ENCODE peak calls at places on chromosomes 13 and 19, in ten cellular contexts. O, V, A, G, K, L, D, I, S and J are unnamed samples. For H3K9me3, the result is how much of the 10 kb centered on the place peaks cover.

GRCh38 chr19:53871448-53871847 is 3.8 kb downstream of the MYADM start:
- DNase-seq in O (no peak), V (no peak), A (no peak), G (no peak), K (peak), L (no peak), D (no peak), I (no peak), S (no peak), J (no peak)

GRCh38 chr13:30329009-30329585 is 21.7 kb upstream of the KATNAL1 start:
- DNase-seq in O (no peak), V (no peak), A (no peak), G (no peak), K (no peak), L (no peak), D (no peak), I (no peak), S (peak), J (no peak)

GRCh38 chr13:77637583-77637982 is 59.9 kb upstream of the SLAIN1 start:
- DNase-seq in O (no peak), V (no peak), A (no peak), G (no peak), K (no peak), L (no peak), D (no peak), I (no peak), S (no peak), J (no peak)

GRCh38 chr19:10237702-10238101 is 6.6 kb upstream of the S1PR2 start:
- DNase-seq in O (no peak), V (no peak), A (no peak), G (no peak), K (peak), L (no peak), D (no peak), I (no peak), S (no peak), J (no peak)

GRCh38 chr13:108200781-108201398 is 14.4 kb downstream of the LIG4 start:
- DNase-seq in O (no peak), V (no peak), A (no peak), G (no peak), K (no peak), L (no peak), D (no peak), I (no peak), S (no peak), J (no peak)

GRCh38 chr13:110680852-110681251 is 25.1 kb downstream of the CARS2 start:
- DNase-seq in O (no peak), V (peak), A (no peak), G (no peak), K (no peak), L (no peak), D (no peak), I (no peak), S (no peak), J (no peak)

GRCh38 chr19:28764066-28764465 is 448.9 kb downstream of the UQCRFS1 start:
- DNase-seq in O (no peak), V (no peak), A (no peak), G (no peak), K (no peak), L (no peak), D (no peak), I (no peak), S (no peak), J (no peak)

GRCh38 chr13:86892330-86892729 is 778.8 kb upstream of the SLITRK5 start:
- DNase-seq in O (no peak), V (no peak), A (no peak), G (no peak), K (no peak), L (no peak), D (no peak), I (no peak), S (no peak), J (no peak)

GRCh38 chr13:73417012-73417615 is 358.3 kb downstream of the KLF5 start:
- DNase-seq in O (no peak), V (peak), A (no peak), G (no peak), K (no peak), L (no peak), D (no peak), I (no peak), S (no peak), J (no peak)

GRCh38 chr13:40591091-40591490 is 75.3 kb downstream of the FOXO1 start:
- DNase-seq in O (no peak), V (no peak), A (no peak), G (no peak), K (no peak), L (no peak), D (no peak), I (no peak), S (peak), J (no peak)

GRCh38 chr19:15419413-15420025 is 731 bp upstream of the AKAP8L start:
- DNase-seq in O (no peak), V (no peak), A (no peak), G (no peak), K (no peak), L (no peak), D (no peak), I (no peak), S (no peak), J (no peak)

GRCh38 chr19:2610637-2611482 is 91.6 kb downstream of the GNG7 start:
- DNase-seq in O (peak), V (peak), A (no peak), G (peak), K (peak), L (peak), D (peak), I (peak), S (peak), J (no peak)

GRCh38 chr19:42003506-42004294 is 9.7 kb upstream of the ATP1A3 start:
- DNase-seq in O (no peak), V (no peak), A (no peak), G (no peak), K (no peak), L (no peak), D (no peak), I (no peak), S (no peak), J (no peak)

GRCh38 chr13:30143671-30144400 is 163.5 kb downstream of the KATNAL1 start:
- DNase-seq in O (no peak), V (no peak), A (no peak), G (no peak), K (no peak), L (no peak), D (no peak), I (no peak), S (no peak), J (no peak)

GRCh38 chr19:5466814-5467291 is 11.6 kb downstream of the ZNRF4 start:
- DNase-seq in O (no peak), V (no peak), A (no peak), G (no peak), K (no peak), L (no peak), D (no peak), I (no peak), S (no peak), J (no peak)

GRCh38 chr13:40233731-40234195 is 432.7 kb downstream of the FOXO1 start:
- DNase-seq in O (no peak), V (no peak), A (no peak), G (peak), K (no peak), L (no peak), D (no peak), I (no peak), S (no peak), J (no peak)

DNA sequence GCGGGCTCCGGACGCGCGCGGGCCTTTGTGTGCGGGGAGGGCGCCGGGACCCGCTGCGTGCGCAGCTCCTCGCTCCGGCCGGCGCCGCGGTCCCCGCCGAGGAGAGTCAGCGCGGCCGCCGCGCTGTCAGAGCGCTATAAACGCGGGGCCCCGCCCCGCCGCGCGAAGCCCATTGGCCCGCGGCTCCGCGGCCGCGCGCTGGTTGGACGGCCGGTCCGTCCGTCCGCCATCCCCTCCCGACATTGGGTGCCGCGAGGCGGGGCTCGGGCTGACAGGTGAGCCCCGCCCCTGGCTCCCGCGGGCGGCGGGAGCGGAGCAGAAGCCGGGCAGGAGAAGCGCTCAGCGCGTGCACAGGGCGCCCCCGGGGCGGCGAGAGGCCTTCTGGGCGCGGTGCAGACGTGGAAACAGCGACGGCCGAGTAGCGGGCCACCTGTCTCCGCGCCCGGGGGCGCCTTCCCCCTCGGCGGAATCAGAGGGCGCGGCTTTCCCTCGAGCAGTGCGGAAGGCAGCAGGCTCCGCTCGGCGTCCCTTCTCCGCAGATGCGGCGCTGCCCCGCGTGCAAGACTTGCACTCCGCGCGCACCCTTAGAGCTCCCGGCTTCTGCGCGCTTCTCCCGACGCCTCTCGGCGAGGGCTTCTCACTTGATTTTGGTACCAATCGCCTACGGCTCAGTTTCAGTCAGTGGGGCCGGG is at the start of gene EFNB2:
- DNase-seq in O (peak), V (peak), A (peak), G (peak), K (peak), L (peak), D (peak), I (peak), S (no peak), J (no peak)
- TF ChIP-seq POLR2AphosphoS5 in O (no peak), V (peak), A (no peak), G (peak), K (peak), L (no peak), D (peak), I (peak), S (peak), J (peak)

GRCh38 chr13:19056355-19056880 is 125.2 kb downstream of the TUBA3C start:
- DNase-seq in O (no peak), V (no peak), A (no peak), G (no peak), K (no peak), L (no peak), D (no peak), I (no peak), S (peak), J (no peak)
- H3K9me3 ChIP-seq in O (under half), V (under half), A (under half), G (under half), K (under half), L (under half), D (half or more), I (under half), S (under half), J (under half)

DNA sequence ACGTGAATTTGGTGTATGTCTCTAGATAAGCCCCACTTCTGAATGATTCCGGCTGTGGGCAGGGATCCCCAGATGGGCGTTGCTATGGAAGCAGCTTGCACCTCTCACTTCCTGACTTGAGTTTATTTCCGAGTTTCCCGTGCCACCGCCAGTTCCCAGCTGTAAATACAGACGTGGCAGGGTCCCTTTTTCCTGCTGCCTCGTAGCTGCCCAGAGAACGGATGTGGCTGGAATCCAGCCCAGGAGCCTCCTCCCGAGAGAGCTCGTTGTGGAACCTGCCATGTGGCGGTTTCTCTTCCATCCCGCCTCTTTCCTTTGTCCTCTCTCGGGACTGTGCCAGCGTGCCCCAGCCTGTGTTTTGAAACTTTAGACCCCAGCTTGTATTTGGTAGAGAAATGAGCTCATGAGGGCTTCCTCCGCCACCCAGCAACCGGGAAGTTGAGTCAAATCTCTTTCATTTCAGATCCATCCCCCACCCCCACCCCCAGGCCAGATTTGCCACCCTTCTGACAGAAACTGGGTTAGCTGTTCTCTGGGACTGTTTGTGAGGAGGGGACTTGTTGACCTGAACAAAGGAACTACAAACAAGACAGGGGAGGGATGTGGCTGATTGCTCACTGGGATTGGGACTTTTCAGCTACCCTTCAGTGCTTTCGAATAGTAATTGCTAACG is 96.6 kb downstream of the SIPA1L3 start:
- DNase-seq in O (peak), V (no peak), A (no peak), G (peak), K (peak), L (peak), D (peak), I (peak), S (no peak), J (no peak)
- TF ChIP-seq POLR2AphosphoS5 in O (no peak), V (peak), A (no peak), G (peak), K (peak), L (peak), D (peak), I (peak), S (peak), J (no peak)

GRCh38 chr13:25171517-25172302 is at the start of gene AMER2:
- DNase-seq in O (no peak), V (no peak), A (no peak), G (no peak), K (no peak), L (no peak), D (no peak), I (peak), S (peak), J (no peak)
- H3K9me3 ChIP-seq in O (under half), V (under half), A (under half), G (under half), K (under half), L (under half), D (under half), I (under half), S (under half), J (under half)

DNA sequence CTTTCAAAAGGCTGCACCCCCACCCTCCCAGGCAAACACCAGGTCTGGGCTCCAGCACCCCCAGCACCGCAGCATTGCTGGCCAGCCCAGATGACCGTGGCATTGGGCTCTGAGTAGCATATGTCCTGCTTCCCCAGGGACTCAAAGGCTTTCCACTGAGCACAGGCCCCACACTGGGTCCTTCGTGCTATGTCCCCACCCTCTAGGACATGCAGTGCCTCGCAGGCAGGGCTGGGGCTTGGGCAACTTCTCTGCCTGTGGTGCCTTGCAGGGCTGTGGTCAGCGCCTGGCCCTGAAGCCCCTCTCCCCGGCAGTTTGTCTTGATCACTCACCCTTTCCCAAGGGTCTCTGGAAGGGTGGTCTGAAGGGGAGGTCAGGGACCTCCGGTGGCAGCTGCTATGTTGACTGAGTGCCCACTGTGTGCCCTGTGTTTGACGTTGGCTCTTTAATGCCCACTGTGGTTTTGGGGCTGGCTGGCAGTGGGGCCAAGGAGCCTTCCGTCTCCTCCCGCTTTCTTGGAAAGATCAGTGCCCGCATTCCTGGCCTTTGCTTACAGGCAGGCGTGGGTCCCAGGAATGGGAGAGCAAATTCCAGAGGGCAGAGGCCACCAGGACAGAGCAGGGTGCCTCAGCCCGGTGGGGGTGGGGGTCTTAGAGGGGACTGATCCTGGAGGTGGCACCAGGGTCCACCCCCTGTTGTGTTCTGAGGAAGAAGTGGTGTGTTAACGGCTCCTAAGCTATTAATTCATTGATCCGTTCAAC is 20.3 kb upstream of the CRTC1 start:
- DNase-seq in O (no peak), V (no peak), A (no peak), G (no peak), K (no peak), L (no peak), D (no peak), I (no peak), S (no peak), J (no peak)
- TF ChIP-seq POLR2AphosphoS5 in O (no peak), V (no peak), A (no peak), G (no peak), K (no peak), L (no peak), D (no peak), I (no peak), S (no peak), J (no peak)

DNA sequence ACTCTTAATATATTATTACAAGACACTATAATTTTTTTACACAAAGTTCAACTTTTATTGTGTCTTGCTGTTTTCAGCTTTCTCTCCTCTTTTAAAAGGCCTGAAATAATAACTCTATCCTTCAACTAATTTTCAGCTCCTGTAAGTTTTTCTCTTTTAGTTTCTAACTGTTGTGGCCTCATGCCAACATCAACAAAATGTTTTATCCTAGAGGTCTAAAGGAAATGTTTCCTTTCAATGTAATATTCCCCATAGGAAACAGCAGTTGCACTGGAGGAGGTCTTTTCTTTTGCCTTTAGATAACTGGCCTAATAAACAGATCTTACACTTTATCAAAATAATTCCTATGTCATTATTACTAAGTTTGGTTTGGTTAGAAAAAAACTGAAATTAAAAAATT is 8.5 kb upstream of the ZNF616 start:
- DNase-seq in O (no peak), V (no peak), A (no peak), G (no peak), K (no peak), L (no peak), D (no peak), I (no peak), S (no peak), J (no peak)
- H3K9me3 ChIP-seq in O (under half), V (under half), A (under half), G (under half), K (under half), L (under half), D (half or more), I (under half), S (under half), J (under half)

GRCh38 chr13:46553886-46554855 is 1.2 kb downstream of the LRCH1 start:
- DNase-seq in O (no peak), V (peak), A (no peak), G (peak), K (peak), L (peak), D (peak), I (peak), S (no peak), J (no peak)

GRCh38 chr13:46553521-46553885 is 533 bp downstream of the LRCH1 start:
- DNase-seq in O (no peak), V (no peak), A (no peak), G (peak), K (no peak), L (peak), D (no peak), I (no peak), S (no peak), J (no peak)

GRCh38 chr13:46555722-46556121 is 2.8 kb downstream of the LRCH1 start:
- DNase-seq in O (no peak), V (no peak), A (no peak), G (no peak), K (no peak), L (no peak), D (no peak), I (no peak), S (no peak), J (no peak)

GRCh38 chr13:46556380-46556779 is 3.4 kb downstream of the LRCH1 start:
- DNase-seq in O (no peak), V (no peak), A (no peak), G (no peak), K (no peak), L (no peak), D (no peak), I (no peak), S (no peak), J (no peak)

DNA sequence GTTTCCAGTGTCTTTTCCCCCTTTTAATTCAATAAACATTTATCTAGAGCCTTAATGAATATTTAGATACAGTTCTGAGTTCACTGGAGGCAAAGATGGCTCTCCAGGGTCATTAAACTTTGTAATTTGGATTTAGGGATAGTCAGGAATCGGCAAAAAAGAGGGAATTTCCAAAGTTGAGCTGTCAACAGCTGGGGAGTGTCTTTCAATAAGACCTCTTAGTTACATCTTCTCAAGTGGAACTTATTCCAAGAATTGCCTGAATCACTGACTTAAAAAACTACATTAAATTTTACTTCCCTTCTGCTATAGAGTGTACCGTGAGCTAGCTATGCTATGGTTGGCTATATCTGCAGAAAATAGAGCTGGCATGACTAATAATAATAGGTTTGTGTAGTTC is 2.0 kb downstream of the LRCH1 start:
- DNase-seq in O (no peak), V (no peak), A (no peak), G (no peak), K (no peak), L (no peak), D (no peak), I (no peak), S (no peak), J (no peak)
- TF ChIP-seq POLR2AphosphoS5 in O (no peak), V (no peak), A (no peak), G (no peak), K (no peak), L (no peak), D (no peak), I (no peak), S (no peak), J (no peak)

GRCh38 chr19:8097681-8098567 is 45.4 kb downstream of the CCL25 start:
- DNase-seq in O (no peak), V (no peak), A (no peak), G (no peak), K (no peak), L (no peak), D (no peak), I (no peak), S (no peak), J (no peak)
- H3K9me3 ChIP-seq in O (under half), V (under half), A (under half), G (under half), K (under half), L (under half), D (under half), I (under half), S (under half), J (under half)

GRCh38 chr13:45242524-45242923 is 41.7 kb upstream of the KCTD4 start:
- DNase-seq in O (no peak), V (no peak), A (no peak), G (no peak), K (no peak), L (no peak), D (no peak), I (no peak), S (no peak), J (no peak)

GRCh38 chr13:45242070-45242469 is 41.2 kb upstream of the KCTD4 start:
- DNase-seq in O (no peak), V (peak), A (no peak), G (peak), K (no peak), L (no peak), D (no peak), I (peak), S (no peak), J (no peak)

GRCh38 chr13:45238945-45239795 is 38.3 kb upstream of the KCTD4 start:
- DNase-seq in O (no peak), V (no peak), A (no peak), G (no peak), K (no peak), L (no peak), D (no peak), I (no peak), S (no peak), J (no peak)

DNA sequence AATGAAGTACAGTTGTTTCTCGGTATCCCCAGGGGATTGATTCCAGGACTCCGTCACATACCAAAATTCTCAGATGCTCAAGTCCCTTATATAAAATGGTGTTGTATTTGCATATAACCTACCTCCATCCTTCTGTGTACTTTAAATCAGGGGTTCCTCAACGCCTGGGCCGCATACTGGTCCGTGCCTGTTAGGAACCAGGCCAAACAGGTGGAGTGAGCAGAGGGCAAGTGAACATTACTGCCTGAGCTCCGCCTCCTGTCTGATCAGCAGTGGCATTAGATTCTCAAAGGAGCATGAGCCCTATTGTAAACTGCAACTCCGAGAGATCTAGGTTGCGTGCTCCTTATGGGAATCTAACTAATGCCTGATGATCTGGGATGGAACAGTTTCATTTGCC is 42.2 kb upstream of the KCTD4 start:
- DNase-seq in O (no peak), V (no peak), A (no peak), G (no peak), K (no peak), L (no peak), D (peak), I (peak), S (no peak), J (no peak)
- TF ChIP-seq POLR2AphosphoS5 in O (no peak), V (no peak), A (no peak), G (no peak), K (no peak), L (no peak), D (no peak), I (no peak), S (no peak), J (no peak)